ENCODE peak calls at places on chromosomes 2 and 18, in seven cellular contexts. Y is astrocyte of the spinal cord, D is stomach, J is esophagus squamous epithelium, H is fibroblast of mammary gland, A is astrocyte, M is lower lobe of right lung. I is an unnamed sample.

GRCh38 chr18:2108581-2108980 is 462.7 kb downstream of the METTL4 start:
- DNase-seq in Y (peak), D (no peak), J (no peak), H (peak), A (peak), M (no peak), I (no peak)

GRCh38 chr18:45588284-45588683 is 27.0 kb upstream of the SLC14A2 start:
- DNase-seq in Y (peak), D (no peak), J (no peak), H (peak), A (peak), M (no peak), I (no peak)

GRCh38 chr2:168455692-168456525 is at the start of gene CERS6:
- DNase-seq in Y (peak), D (peak), J (peak), H (peak), A (peak), M (peak), I (peak)

GRCh38 chr2:73983322-73984202 is 1.1 kb upstream of the TET3 start:
- DNase-seq in Y (no peak), D (peak), J (no peak), H (no peak), A (no peak), M (peak), I (no peak)

GRCh38 chr2:112301171-112301584 is 25.8 kb downstream of the ZC3H6 start:
- DNase-seq in Y (peak), D (no peak), J (no peak), H (no peak), A (peak), M (no peak), I (no peak)

GRCh38 chr2:106193491-106193976 is 567 bp downstream of the UXS1 start:
- DNase-seq in Y (peak), D (peak), J (no peak), H (no peak), A (no peak), M (peak), I (no peak)

GRCh38 chr2:24930768-24931167 is 10.7 kb upstream of the ADCY3 start:
- DNase-seq in Y (no peak), D (peak), J (no peak), H (no peak), A (peak), M (no peak), I (no peak)

GRCh38 chr2:184363213-184363612 is 235.1 kb upstream of the ZNF804A start:
- DNase-seq in Y (no peak), D (no peak), J (no peak), H (no peak), A (no peak), M (no peak), I (no peak)

GRCh38 chr2:9820020-9820973 is 23.0 kb upstream of the TAF1B start:
- DNase-seq in Y (peak), D (no peak), J (no peak), H (peak), A (peak), M (peak), I (no peak)

GRCh38 chr2:158600155-158600802 is 143.5 kb downstream of the PKP4 start:
- DNase-seq in Y (peak), D (peak), J (no peak), H (peak), A (peak), M (no peak), I (no peak)

GRCh38 chr2:224363281-224363680 is 38.6 kb downstream of the FAM124B start:
- DNase-seq in Y (no peak), D (no peak), J (no peak), H (no peak), A (no peak), M (no peak), I (no peak)
- TF ChIP-seq CTCF in Y (peak), D (no peak), J (no peak), H (peak), A (no peak), M (no peak), I (no peak)

DNA sequence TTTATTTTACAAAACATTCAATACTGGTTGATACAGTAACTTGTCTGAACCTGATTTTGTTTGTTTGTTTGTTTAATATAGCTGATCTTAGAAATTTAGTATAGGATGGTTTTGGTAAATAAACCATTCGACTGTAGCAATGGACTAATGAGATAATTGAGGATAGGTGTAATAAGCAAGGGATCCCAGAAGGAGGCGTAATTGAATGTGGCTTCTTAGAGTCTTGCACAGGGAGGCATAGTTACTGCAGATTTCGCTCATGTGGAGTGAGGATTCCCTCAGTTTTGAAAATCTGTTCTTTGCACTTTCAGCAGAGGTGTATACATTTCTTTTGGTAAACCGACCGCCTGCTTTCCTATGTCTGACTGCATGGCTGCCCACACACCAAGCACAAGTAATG is 709.6 kb downstream of the SOCS6 start:
- DNase-seq in Y (no peak), D (no peak), J (no peak), H (peak), A (no peak), M (no peak), I (no peak)
- TF ChIP-seq CTCF in Y (no peak), D (no peak), J (no peak), H (peak), A (peak), M (no peak), I (peak)

DNA sequence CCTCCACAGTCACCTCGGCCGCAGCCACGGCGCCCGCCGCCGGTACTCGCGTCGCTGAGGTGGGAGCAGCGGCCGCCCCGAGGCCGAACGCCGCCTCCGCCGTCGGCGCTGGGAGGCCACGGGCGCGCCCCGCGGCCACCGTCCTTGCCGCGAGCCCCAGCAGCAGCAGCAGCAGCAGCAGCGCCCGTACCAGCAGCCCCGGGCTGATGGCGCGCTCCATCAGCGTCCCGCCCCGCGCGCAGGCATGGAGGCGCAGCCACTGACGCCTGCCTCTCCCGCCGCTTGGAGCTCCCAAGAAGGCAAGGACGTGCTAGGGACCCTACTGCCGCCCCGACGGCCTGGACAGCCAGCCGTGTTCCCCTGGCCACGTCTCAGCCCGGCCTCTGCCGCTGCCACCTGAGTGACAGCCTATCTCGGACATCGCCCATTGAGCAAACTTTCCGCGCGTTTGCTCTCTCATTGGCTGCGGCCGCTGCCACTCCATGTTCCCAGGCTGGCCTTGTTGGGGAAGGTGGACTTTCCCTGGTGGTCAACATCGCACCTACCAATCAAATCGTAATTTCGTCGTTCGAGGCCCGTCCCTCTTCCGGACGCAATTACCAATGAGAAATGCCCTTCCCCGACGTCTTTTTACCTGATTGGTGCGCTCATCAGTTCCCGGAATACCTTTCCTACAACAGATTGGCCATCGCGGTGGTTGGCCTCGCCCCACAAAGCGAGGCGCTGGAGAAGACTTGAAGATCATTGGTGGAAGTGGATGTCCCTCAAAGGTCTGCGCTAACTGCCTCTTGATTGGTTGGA is at the start of gene EIF2AK3:
- DNase-seq in Y (peak), D (peak), J (peak), H (peak), A (peak), M (peak), I (peak)
- TF ChIP-seq CTCF in Y (no peak), D (no peak), J (peak), H (no peak), A (no peak), M (peak), I (no peak)

DNA sequence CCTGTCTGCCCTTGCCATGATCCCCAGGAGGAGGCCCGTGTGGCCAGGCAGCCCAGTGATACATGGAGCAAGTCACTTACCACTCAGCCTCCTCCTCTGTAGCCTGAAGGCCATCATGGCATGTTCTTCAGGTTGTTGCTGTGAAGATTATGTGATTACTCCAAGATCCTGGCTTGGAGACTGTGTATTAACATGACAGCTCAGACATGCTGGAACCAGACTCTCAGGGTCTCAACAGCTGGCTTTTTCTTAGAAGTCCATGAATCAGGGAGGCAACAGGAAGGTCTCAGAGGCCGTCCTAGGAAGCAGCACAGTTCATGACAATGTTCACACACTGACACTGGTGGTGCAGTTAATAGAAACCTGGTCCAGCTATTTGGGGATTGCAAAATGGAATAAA is 158.6 kb upstream of the TWIST2 start:
- DNase-seq in Y (no peak), D (no peak), J (no peak), H (peak), A (no peak), M (no peak), I (no peak)
- TF ChIP-seq CTCF in Y (no peak), D (no peak), J (no peak), H (no peak), A (no peak), M (no peak), I (no peak)

DNA sequence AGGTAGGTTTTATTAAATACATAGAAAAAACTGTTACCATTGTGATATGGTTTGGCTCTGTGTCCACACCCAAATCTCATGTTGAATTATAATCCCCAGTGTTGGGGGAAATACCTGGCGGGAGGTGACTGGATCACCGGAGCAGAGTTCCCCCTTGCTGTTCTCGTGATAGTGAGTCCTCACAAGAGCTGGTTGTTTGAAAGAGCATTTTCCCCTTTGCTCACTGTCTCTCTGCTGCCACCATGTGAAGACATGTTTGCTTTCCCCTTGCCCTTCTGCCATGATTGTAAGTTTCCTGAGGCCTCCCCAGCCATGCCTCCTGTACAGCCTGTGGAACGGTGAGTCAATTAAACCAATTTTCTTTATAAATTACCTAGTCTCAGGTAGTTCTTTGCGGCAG is 352.7 kb upstream of the SLC39A10 start:
- DNase-seq in Y (peak), D (no peak), J (no peak), H (peak), A (no peak), M (no peak), I (no peak)
- TF ChIP-seq CTCF in Y (peak), D (no peak), J (no peak), H (peak), A (peak), M (no peak), I (peak)

DNA sequence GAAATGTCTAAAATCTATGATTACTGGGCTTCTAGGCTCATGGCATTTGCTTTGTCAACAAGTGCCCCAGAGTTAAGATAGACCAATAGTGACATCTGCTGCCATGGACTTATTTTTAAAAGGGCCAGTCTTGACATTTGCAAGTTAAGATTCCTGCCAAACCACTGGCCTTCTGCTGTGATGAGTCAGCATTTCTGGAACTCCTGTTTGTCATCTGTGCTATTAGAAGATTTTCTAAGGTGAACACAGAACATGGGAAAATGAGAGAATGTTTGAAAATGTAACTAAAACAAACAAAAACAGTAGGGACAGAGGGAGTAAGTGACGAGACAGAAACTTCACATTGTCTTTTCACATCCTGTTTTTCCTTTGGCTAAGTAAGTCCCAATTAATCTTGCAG is 93.7 kb upstream of the WDR75 start:
- DNase-seq in Y (peak), D (no peak), J (no peak), H (peak), A (peak), M (no peak), I (no peak)
- TF ChIP-seq CTCF in Y (peak), D (peak), J (no peak), H (peak), A (peak), M (peak), I (peak)